ENCODE peak calls at places on chromosomes 13 and 19, in five cellular contexts. One of them, this sample, is unnamed.
A peak's percentile ranks its signal among the peaks of the same experiment; 100 is the strongest.

GRCh38 chr13:102040812-102041211 is 361.0 kb downstream of the FGF14 start:
- DNase-seq in neuronal stem cell: no peak
- DNase-seq in tibial nerve: no peak
- DNase-seq in endothelial cell of umbilical vein: no peak
- DNase-seq in astrocyte: no peak
- DNase-seq in this sample: no peak

GRCh38 chr19:39554701-39555311 is 14.8 kb upstream of the EID2 start:
- DNase-seq in neuronal stem cell: no peak
- DNase-seq in endothelial cell of umbilical vein: no peak
- DNase-seq in astrocyte: no peak
- DNase-seq in tibial nerve: no peak
- DNase-seq in this sample: no peak

GRCh38 chr19:48391100-48392005 is at the start of gene KDELR1:
- DNase-seq in endothelial cell of umbilical vein: peak; percentile 75
- DNase-seq in astrocyte: peak; percentile 33
- DNase-seq in tibial nerve: peak; percentile 71
- DNase-seq in neuronal stem cell: peak; percentile 74
- DNase-seq in this sample: peak; percentile 49

GRCh38 chr13:59449750-59450149 is 714.0 kb downstream of the DIAPH3 start:
- DNase-seq in tibial nerve: no peak
- DNase-seq in neuronal stem cell: no peak
- DNase-seq in astrocyte: no peak
- DNase-seq in endothelial cell of umbilical vein: no peak
- DNase-seq in this sample: no peak

GRCh38 chr19:17952041-17952976 is 14.6 kb upstream of the KCNN1 start:
- DNase-seq in neuronal stem cell: no peak
- DNase-seq in endothelial cell of umbilical vein: no peak
- DNase-seq in astrocyte: no peak
- DNase-seq in tibial nerve: no peak
- DNase-seq in this sample: no peak

GRCh38 chr13:111074826-111075225 is 40.3 kb upstream of the ARHGEF7 start:
- DNase-seq in endothelial cell of umbilical vein: no peak
- DNase-seq in tibial nerve: no peak
- DNase-seq in astrocyte: no peak
- DNase-seq in neuronal stem cell: no peak
- DNase-seq in this sample: no peak

GRCh38 chr19:7575426-7576040 is 20.1 kb upstream of the CAMSAP3 start:
- DNase-seq in neuronal stem cell: no peak
- DNase-seq in tibial nerve: no peak
- DNase-seq in endothelial cell of umbilical vein: no peak
- DNase-seq in astrocyte: no peak
- DNase-seq in this sample: no peak

GRCh38 chr13:26460652-26461051 is 96.8 kb upstream of the WASF3 start:
- DNase-seq in neuronal stem cell: no peak
- DNase-seq in astrocyte: no peak
- DNase-seq in endothelial cell of umbilical vein: no peak
- DNase-seq in tibial nerve: peak; percentile 50
- DNase-seq in this sample: no peak

GRCh38 chr13:23399254-23399796 is 34.2 kb downstream of the SACS start:
- DNase-seq in neuronal stem cell: no peak
- DNase-seq in astrocyte: no peak
- DNase-seq in tibial nerve: no peak
- DNase-seq in endothelial cell of umbilical vein: no peak
- DNase-seq in this sample: no peak

GRCh38 chr13:110546389-110546788 is 15.1 kb downstream of the RAB20 start:
- DNase-seq in astrocyte: no peak
- DNase-seq in tibial nerve: no peak
- DNase-seq in neuronal stem cell: no peak
- DNase-seq in endothelial cell of umbilical vein: no peak
- DNase-seq in this sample: no peak

GRCh38 chr19:19110410-19111137 is 27.7 kb downstream of the TMEM161A start:
- DNase-seq in astrocyte: no peak
- DNase-seq in neuronal stem cell: no peak
- DNase-seq in tibial nerve: no peak
- DNase-seq in endothelial cell of umbilical vein: peak; percentile 31
- DNase-seq in this sample: no peak

GRCh38 chr13:74063533-74064100 is 70.6 kb downstream of the KLF12 start:
- DNase-seq in tibial nerve: no peak
- DNase-seq in neuronal stem cell: no peak
- DNase-seq in endothelial cell of umbilical vein: no peak
- DNase-seq in astrocyte: no peak
- DNase-seq in this sample: no peak

GRCh38 chr13:105984236-105984635 is 551.2 kb downstream of the EFNB2 start:
- DNase-seq in tibial nerve: no peak
- DNase-seq in neuronal stem cell: no peak
- DNase-seq in astrocyte: no peak
- DNase-seq in endothelial cell of umbilical vein: no peak
- DNase-seq in this sample: no peak

GRCh38 chr19:5691205-5691929 is 1.3 kb downstream of the RPL36 start:
- DNase-seq in neuronal stem cell: no peak
- DNase-seq in tibial nerve: peak; percentile 33
- DNase-seq in astrocyte: peak; percentile 30
- DNase-seq in endothelial cell of umbilical vein: peak; percentile 60
- DNase-seq in this sample: no peak

GRCh38 chr13:57988276-57988675 is 356.7 kb downstream of the PCDH17 start:
- DNase-seq in endothelial cell of umbilical vein: no peak
- DNase-seq in tibial nerve: no peak
- DNase-seq in astrocyte: no peak
- DNase-seq in neuronal stem cell: no peak
- DNase-seq in this sample: no peak

GRCh38 chr13:111584101-111584500 is 263.7 kb downstream of the TEX29 start:
- DNase-seq in neuronal stem cell: no peak
- DNase-seq in tibial nerve: no peak
- DNase-seq in astrocyte: no peak
- DNase-seq in endothelial cell of umbilical vein: no peak
- DNase-seq in this sample: no peak

GRCh38 chr19:46713781-46714522 is 3.0 kb downstream of the PRKD2 start:
- DNase-seq in tibial nerve: peak; percentile 96
- DNase-seq in neuronal stem cell: no peak
- DNase-seq in astrocyte: peak; percentile 66
- DNase-seq in endothelial cell of umbilical vein: peak; percentile 85
- DNase-seq in this sample: peak; percentile 83

GRCh38 chr19:48724796-48725753 is 5.5 kb upstream of the MAMSTR start:
- DNase-seq in neuronal stem cell: no peak
- DNase-seq in astrocyte: peak; percentile 71
- DNase-seq in endothelial cell of umbilical vein: peak; percentile 100
- DNase-seq in tibial nerve: peak; percentile 82
- DNase-seq in this sample: peak; percentile 45

GRCh38 chr13:105442941-105443340 is 1092.5 kb downstream of the EFNB2 start:
- DNase-seq in astrocyte: peak; percentile 99
- DNase-seq in endothelial cell of umbilical vein: peak; percentile 93
- DNase-seq in tibial nerve: peak; percentile 12
- DNase-seq in neuronal stem cell: no peak
- DNase-seq in this sample: no peak

GRCh38 chr19:8056533-8056932 is 4.0 kb downstream of the CCL25 start:
- DNase-seq in astrocyte: no peak
- DNase-seq in tibial nerve: no peak
- DNase-seq in endothelial cell of umbilical vein: no peak
- DNase-seq in neuronal stem cell: no peak
- DNase-seq in this sample: no peak

GRCh38 chr13:35920816-35921215 is 210.4 kb downstream of the DCLK1 start:
- DNase-seq in astrocyte: no peak
- DNase-seq in neuronal stem cell: no peak
- DNase-seq in endothelial cell of umbilical vein: no peak
- DNase-seq in tibial nerve: no peak
- DNase-seq in this sample: no peak

GRCh38 chr19:10669246-10669645 is 15.1 kb downstream of the ILF3 start:
- DNase-seq in endothelial cell of umbilical vein: no peak
- DNase-seq in tibial nerve: no peak
- DNase-seq in neuronal stem cell: no peak
- DNase-seq in astrocyte: no peak
- DNase-seq in this sample: no peak

GRCh38 chr13:34412817-34413365 is 529.2 kb upstream of the NBEA start:
- DNase-seq in astrocyte: peak; percentile 73
- DNase-seq in endothelial cell of umbilical vein: peak; percentile 29
- DNase-seq in tibial nerve: no peak
- DNase-seq in neuronal stem cell: no peak
- DNase-seq in this sample: no peak

GRCh38 chr19:12574036-12574435 is 22.8 kb upstream of the ZNF564 start:
- DNase-seq in neuronal stem cell: no peak
- DNase-seq in astrocyte: no peak
- DNase-seq in tibial nerve: no peak
- DNase-seq in endothelial cell of umbilical vein: no peak
- DNase-seq in this sample: peak; percentile 18

GRCh38 chr19:3725640-3726310 is 17.6 kb downstream of the TJP3 start:
- DNase-seq in tibial nerve: no peak
- DNase-seq in endothelial cell of umbilical vein: no peak
- DNase-seq in astrocyte: no peak
- DNase-seq in neuronal stem cell: no peak
- DNase-seq in this sample: peak; percentile 70

GRCh38 chr13:91100944-91101343 is 246.5 kb upstream of the MIR17HG start:
- DNase-seq in tibial nerve: no peak
- DNase-seq in endothelial cell of umbilical vein: no peak
- DNase-seq in neuronal stem cell: no peak
- DNase-seq in astrocyte: no peak
- DNase-seq in this sample: no peak

GRCh38 chr13:91280806-91281205 is 66.7 kb upstream of the MIR17HG start:
- DNase-seq in astrocyte: no peak
- DNase-seq in endothelial cell of umbilical vein: peak; percentile 78
- DNase-seq in tibial nerve: no peak
- DNase-seq in neuronal stem cell: no peak
- DNase-seq in this sample: no peak

GRCh38 chr13:26557393-26558073 is at the start of gene WASF3:
- DNase-seq in neuronal stem cell: peak; percentile 95
- DNase-seq in astrocyte: peak; percentile 80
- DNase-seq in tibial nerve: peak; percentile 79
- DNase-seq in endothelial cell of umbilical vein: peak; percentile 95
- DNase-seq in this sample: peak; percentile 96

GRCh38 chr13:24182703-24183081 is 22.2 kb downstream of the SPATA13 start:
- DNase-seq in endothelial cell of umbilical vein: no peak
- DNase-seq in astrocyte: no peak
- DNase-seq in neuronal stem cell: no peak
- DNase-seq in tibial nerve: no peak
- DNase-seq in this sample: no peak

GRCh38 chr19:2600914-2601870 is 101.3 kb downstream of the GNG7 start:
- DNase-seq in tibial nerve: no peak
- DNase-seq in astrocyte: no peak
- DNase-seq in endothelial cell of umbilical vein: no peak
- DNase-seq in neuronal stem cell: no peak
- DNase-seq in this sample: no peak

GRCh38 chr13:28245465-28245864 is 107.1 kb downstream of the PAN3 start:
- DNase-seq in neuronal stem cell: no peak
- DNase-seq in astrocyte: no peak
- DNase-seq in endothelial cell of umbilical vein: no peak
- DNase-seq in tibial nerve: no peak
- DNase-seq in this sample: no peak

GRCh38 chr13:97478247-97478646 is 44.3 kb downstream of the RAP2A start:
- DNase-seq in astrocyte: no peak
- DNase-seq in endothelial cell of umbilical vein: no peak
- DNase-seq in neuronal stem cell: no peak
- DNase-seq in tibial nerve: no peak
- DNase-seq in this sample: no peak

GRCh38 chr13:98279473-98280175 is 102.6 kb upstream of the RNF113B start:
- DNase-seq in endothelial cell of umbilical vein: peak; percentile 12
- DNase-seq in tibial nerve: no peak
- DNase-seq in neuronal stem cell: no peak
- DNase-seq in astrocyte: no peak
- DNase-seq in this sample: no peak

GRCh38 chr13:70043685-70044084 is 63.9 kb upstream of the ATXN8OS start:
- DNase-seq in tibial nerve: no peak
- DNase-seq in neuronal stem cell: no peak
- DNase-seq in astrocyte: peak; percentile 13
- DNase-seq in endothelial cell of umbilical vein: no peak
- DNase-seq in this sample: no peak

GRCh38 chr13:46668906-46669525 is 116.0 kb downstream of the LRCH1 start:
- DNase-seq in tibial nerve: no peak
- DNase-seq in endothelial cell of umbilical vein: peak; percentile 21
- DNase-seq in astrocyte: no peak
- DNase-seq in neuronal stem cell: no peak
- DNase-seq in this sample: no peak

DNA sequence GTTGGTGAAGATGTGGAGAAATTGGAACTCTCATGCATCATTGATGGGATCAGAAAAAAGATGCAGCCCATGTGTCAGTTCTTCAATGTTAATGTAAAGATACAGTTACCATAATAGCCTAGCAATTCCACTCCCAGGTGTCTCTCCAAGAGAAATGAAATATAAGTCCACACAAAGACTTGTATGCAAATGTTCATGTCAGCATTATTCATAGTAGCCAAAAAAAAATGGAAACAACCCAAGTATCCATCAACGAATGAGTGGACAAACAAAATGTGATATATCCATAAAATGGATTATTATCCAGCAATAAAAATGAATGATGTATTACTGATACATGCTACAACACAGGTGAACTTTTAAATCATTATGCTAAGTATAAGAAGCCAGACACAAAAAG is 38.7 kb downstream of the CCDC70 start:
- DNase-seq in astrocyte: no peak
- DNase-seq in endothelial cell of umbilical vein: no peak
- DNase-seq in tibial nerve: no peak
- DNase-seq in neuronal stem cell: no peak
- DNase-seq in this sample: no peak
- H3K4me1 ChIP-seq in astrocyte: no peaks in the 10 kb centered on the region
- H3K4me1 ChIP-seq in endothelial cell of umbilical vein: no peaks in the 10 kb centered on the region
- H3K4me1 ChIP-seq in tibial nerve: no peaks in the 10 kb centered on the region
- H3K4me1 ChIP-seq in neuronal stem cell: peaks cover 9% of the 10 kb centered on the region
- H3K4me1 ChIP-seq in this sample: peaks cover 7% of the 10 kb centered on the region

GRCh38 chr13:33213024-33213795 is 72.3 kb downstream of the STARD13 start:
- DNase-seq in astrocyte: peak; percentile 84
- DNase-seq in neuronal stem cell: no peak
- DNase-seq in tibial nerve: no peak
- DNase-seq in endothelial cell of umbilical vein: no peak
- DNase-seq in this sample: no peak
- H3K4me1 ChIP-seq in astrocyte: peaks cover 43% of the 10 kb centered on the region
- H3K4me1 ChIP-seq in neuronal stem cell: peaks cover 8% of the 10 kb centered on the region
- H3K4me1 ChIP-seq in tibial nerve: peaks cover 62% of the 10 kb centered on the region
- H3K4me1 ChIP-seq in endothelial cell of umbilical vein: peaks cover 4% of the 10 kb centered on the region
- H3K4me1 ChIP-seq in this sample: no peaks in the 10 kb centered on the region

GRCh38 chr13:20831933-20832332 is 58.2 kb upstream of the EEF1AKMT1 start:
- DNase-seq in neuronal stem cell: no peak
- DNase-seq in endothelial cell of umbilical vein: no peak
- DNase-seq in tibial nerve: no peak
- DNase-seq in astrocyte: no peak
- DNase-seq in this sample: no peak
- H3K4me1 ChIP-seq in neuronal stem cell: no peaks in the 10 kb centered on the region
- H3K4me1 ChIP-seq in endothelial cell of umbilical vein: peaks cover 3% of the 10 kb centered on the region
- H3K4me1 ChIP-seq in tibial nerve: no peaks in the 10 kb centered on the region
- H3K4me1 ChIP-seq in astrocyte: peaks cover 4% of the 10 kb centered on the region
- H3K4me1 ChIP-seq in this sample: no peaks in the 10 kb centered on the region

GRCh38 chr19:29675650-29676186 is 10.5 kb downstream of the PLEKHF1 start:
- DNase-seq in endothelial cell of umbilical vein: no peak
- DNase-seq in neuronal stem cell: no peak
- DNase-seq in tibial nerve: no peak
- DNase-seq in astrocyte: no peak
- DNase-seq in this sample: no peak

GRCh38 chr19:29676586-29676985 is 11.3 kb downstream of the PLEKHF1 start:
- DNase-seq in neuronal stem cell: no peak
- DNase-seq in astrocyte: no peak
- DNase-seq in tibial nerve: no peak
- DNase-seq in endothelial cell of umbilical vein: no peak
- DNase-seq in this sample: no peak

GRCh38 chr19:29673451-29674371 is 8.4 kb downstream of the PLEKHF1 start:
- DNase-seq in endothelial cell of umbilical vein: no peak
- DNase-seq in tibial nerve: no peak
- DNase-seq in neuronal stem cell: no peak
- DNase-seq in astrocyte: no peak
- DNase-seq in this sample: no peak

GRCh38 chr19:29674374-29675119 is 9.3 kb downstream of the PLEKHF1 start:
- DNase-seq in astrocyte: no peak
- DNase-seq in tibial nerve: no peak
- DNase-seq in endothelial cell of umbilical vein: no peak
- DNase-seq in neuronal stem cell: no peak
- DNase-seq in this sample: no peak

GRCh38 chr19:29675120-29675649 is 9.9 kb downstream of the PLEKHF1 start:
- DNase-seq in astrocyte: no peak
- DNase-seq in endothelial cell of umbilical vein: no peak
- DNase-seq in tibial nerve: no peak
- DNase-seq in neuronal stem cell: no peak
- DNase-seq in this sample: no peak
- H3K4me1 ChIP-seq in astrocyte: peaks cover 6% of the 10 kb centered on the region
- H3K4me1 ChIP-seq in endothelial cell of umbilical vein: no peaks in the 10 kb centered on the region
- H3K4me1 ChIP-seq in tibial nerve: peaks cover 53% of the 10 kb centered on the region
- H3K4me1 ChIP-seq in neuronal stem cell: peaks cover 2% of the 10 kb centered on the region
- H3K4me1 ChIP-seq in this sample: no peaks in the 10 kb centered on the region

This sample was measured in MM.1S.